ENCODE peak calls at places on chromosomes 16 and 17, in four cellular contexts. One of them, this sample, is unnamed.

GRCh38 chr17:79790805-79791353 is 6.0 kb downstream of the CBX8 start:
- DNase-seq in right lobe of liver: no peak
- DNase-seq in Panc1: no peak
- DNase-seq in neural progenitor cell: no peak
- DNase-seq in this sample: no peak

GRCh38 chr16:72198021-72198420 is 26.1 kb upstream of the PMFBP1 start:
- DNase-seq in right lobe of liver: no peak
- DNase-seq in Panc1: no peak
- DNase-seq in neural progenitor cell: no peak
- DNase-seq in this sample: no peak

GRCh38 chr17:50149425-50150353 is 788 bp downstream of the PPP1R9B start:
- DNase-seq in right lobe of liver: peak; percentile 71
- DNase-seq in Panc1: no peak
- DNase-seq in neural progenitor cell: peak; percentile 87
- DNase-seq in this sample: no peak

GRCh38 chr17:44203731-44204452 is 4.2 kb upstream of the ATXN7L3 start:
- DNase-seq in right lobe of liver: no peak
- DNase-seq in Panc1: no peak
- DNase-seq in neural progenitor cell: peak; percentile 69
- DNase-seq in this sample: no peak

GRCh38 chr16:49489686-49490320 is 116.2 kb downstream of the C16orf78 start:
- DNase-seq in right lobe of liver: no peak
- DNase-seq in Panc1: no peak
- DNase-seq in neural progenitor cell: no peak
- DNase-seq in this sample: no peak

GRCh38 chr17:6098050-6098449 is 27.9 kb downstream of the WSCD1 start:
- DNase-seq in right lobe of liver: no peak
- DNase-seq in Panc1: no peak
- DNase-seq in neural progenitor cell: no peak
- DNase-seq in this sample: no peak

GRCh38 chr17:78947235-78948153 is 22.3 kb upstream of the TIMP2 start:
- DNase-seq in right lobe of liver: no peak
- DNase-seq in Panc1: no peak
- DNase-seq in neural progenitor cell: no peak
- DNase-seq in this sample: no peak

GRCh38 chr17:21288581-21289017 is 4.1 kb downstream of the MAP2K3 start:
- DNase-seq in right lobe of liver: no peak
- DNase-seq in Panc1: no peak
- DNase-seq in neural progenitor cell: no peak
- DNase-seq in this sample: no peak

GRCh38 chr16:30985401-30986128 is 558 bp downstream of the HSD3B7 start:
- DNase-seq in right lobe of liver: peak; percentile 86
- DNase-seq in Panc1: no peak
- DNase-seq in neural progenitor cell: peak; percentile 62
- DNase-seq in this sample: no peak

GRCh38 chr17:50101346-50102163 is 6.4 kb downstream of the PDK2 start:
- DNase-seq in right lobe of liver: peak; percentile 88
- DNase-seq in Panc1: no peak
- DNase-seq in neural progenitor cell: peak; percentile 40
- DNase-seq in this sample: no peak

GRCh38 chr17:3626831-3627565 is 9.1 kb downstream of the SHPK start:
- DNase-seq in right lobe of liver: no peak
- DNase-seq in Panc1: no peak
- DNase-seq in neural progenitor cell: no peak
- DNase-seq in this sample: no peak

GRCh38 chr16:88069397-88070168 is 118.3 kb downstream of the BANP start:
- DNase-seq in right lobe of liver: no peak
- DNase-seq in Panc1: no peak
- DNase-seq in neural progenitor cell: no peak
- DNase-seq in this sample: no peak

GRCh38 chr17:17256316-17256715 is 19.3 kb upstream of the FLCN start:
- DNase-seq in right lobe of liver: no peak
- DNase-seq in Panc1: no peak
- DNase-seq in neural progenitor cell: no peak
- DNase-seq in this sample: no peak

GRCh38 chr16:4319454-4319853 is 3.6 kb downstream of the GLIS2 start:
- DNase-seq in right lobe of liver: no peak
- DNase-seq in Panc1: no peak
- DNase-seq in neural progenitor cell: no peak
- DNase-seq in this sample: no peak

GRCh38 chr17:6120351-6120750 is 50.2 kb downstream of the WSCD1 start:
- DNase-seq in right lobe of liver: no peak
- DNase-seq in Panc1: no peak
- DNase-seq in neural progenitor cell: no peak
- DNase-seq in this sample: no peak

GRCh38 chr17:68035131-68035522 is 408 bp upstream of the KPNA2 start:
- DNase-seq in right lobe of liver: peak; percentile 95
- DNase-seq in Panc1: no peak
- DNase-seq in neural progenitor cell: peak; percentile 98
- DNase-seq in this sample: no peak

GRCh38 chr17:47696717-47697642 is 3.0 kb downstream of the TBKBP1 start:
- DNase-seq in right lobe of liver: no peak
- DNase-seq in Panc1: no peak
- DNase-seq in neural progenitor cell: no peak
- DNase-seq in this sample: no peak

GRCh38 chr16:16041196-16041892 is 91.9 kb downstream of the ABCC1 start:
- DNase-seq in right lobe of liver: no peak
- DNase-seq in Panc1: no peak
- DNase-seq in neural progenitor cell: peak; percentile 69
- DNase-seq in this sample: no peak

GRCh38 chr17:74430385-74430705 is 1.5 kb upstream of the GPRC5C start:
- DNase-seq in right lobe of liver: no peak
- DNase-seq in Panc1: no peak
- DNase-seq in neural progenitor cell: no peak
- DNase-seq in this sample: no peak

GRCh38 chr16:87542531-87543102 is 49.8 kb upstream of the ZCCHC14 start:
- DNase-seq in right lobe of liver: no peak
- DNase-seq in Panc1: no peak
- DNase-seq in neural progenitor cell: no peak
- DNase-seq in this sample: no peak

GRCh38 chr16:9351841-9352434 is 260.5 kb downstream of the HAPSTR1 start:
- DNase-seq in right lobe of liver: no peak
- DNase-seq in Panc1: no peak
- DNase-seq in neural progenitor cell: peak; percentile 5
- DNase-seq in this sample: no peak

GRCh38 chr17:38702900-38703741 is 2.0 kb upstream of the MLLT6 start:
- DNase-seq in right lobe of liver: peak; percentile 58
- DNase-seq in Panc1: no peak
- DNase-seq in neural progenitor cell: no peak
- DNase-seq in this sample: no peak

GRCh38 chr16:12166271-12166670 is 189.7 kb downstream of the SNX29 start:
- DNase-seq in right lobe of liver: no peak
- DNase-seq in Panc1: no peak
- DNase-seq in neural progenitor cell: peak; percentile 33
- DNase-seq in this sample: no peak

GRCh38 chr17:17494499-17495447 is 1.4 kb downstream of the RASD1 start:
- DNase-seq in right lobe of liver: peak; percentile 56
- DNase-seq in Panc1: no peak
- DNase-seq in neural progenitor cell: peak; percentile 77
- DNase-seq in this sample: no peak

GRCh38 chr17:30950669-30951399 is 20.0 kb upstream of the RNF135 start:
- DNase-seq in right lobe of liver: peak; percentile 90
- DNase-seq in Panc1: no peak
- DNase-seq in neural progenitor cell: no peak
- DNase-seq in this sample: no peak

GRCh38 chr16:14627088-14627487 is 3.0 kb downstream of the PARN start:
- DNase-seq in right lobe of liver: no peak
- DNase-seq in Panc1: no peak
- DNase-seq in neural progenitor cell: no peak
- DNase-seq in this sample: no peak
- H3K4me1 ChIP-seq in right lobe of liver: no peaks in the 10 kb centered on the region
- H3K4me1 ChIP-seq in Panc1: peaks cover 20% of the 10 kb centered on the region
- H3K4me1 ChIP-seq in neural progenitor cell: peaks cover 9% of the 10 kb centered on the region
- H3K4me1 ChIP-seq in this sample: no peaks in the 10 kb centered on the region

DNA sequence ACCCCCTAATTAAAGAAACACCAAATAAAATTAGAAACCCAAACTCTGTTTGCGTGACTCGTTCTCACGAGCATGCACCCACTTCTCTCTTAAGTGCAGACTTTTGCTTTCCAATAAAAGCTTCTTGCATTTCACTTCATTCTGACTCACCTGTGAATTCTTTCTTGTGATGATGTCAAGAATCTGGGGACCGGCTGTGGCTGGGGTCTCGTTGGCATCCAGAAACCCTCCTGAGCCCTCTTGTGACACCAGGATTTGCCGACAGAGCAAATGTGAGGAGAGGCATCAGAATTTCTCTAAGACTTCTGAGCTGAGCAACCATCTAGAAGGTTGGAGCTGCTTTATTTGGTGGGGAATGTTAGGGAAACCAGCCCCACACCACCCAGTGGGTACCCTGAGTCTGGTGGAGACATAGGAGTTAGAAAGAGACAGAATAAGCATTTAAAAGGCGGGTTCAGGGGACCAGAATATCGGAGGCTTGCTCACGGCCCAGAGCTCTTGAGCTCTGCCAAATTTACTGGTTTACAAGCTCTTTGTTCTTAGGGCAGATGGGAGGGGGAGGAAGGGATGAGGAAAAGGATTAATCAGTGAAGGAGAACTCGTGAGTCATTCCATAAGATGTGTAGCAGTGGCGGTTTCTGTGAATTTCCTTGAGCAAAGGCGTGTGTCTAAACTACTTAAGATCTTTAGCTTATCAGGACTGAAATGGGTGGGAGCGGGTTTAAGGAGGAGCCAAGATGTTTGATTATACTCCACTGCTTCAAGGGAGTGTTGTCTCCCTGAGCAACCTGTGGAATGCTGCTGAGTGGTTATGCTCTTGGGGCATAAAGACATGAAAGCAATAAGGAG is 24.2 kb upstream of the TMC5 start:
- DNase-seq in right lobe of liver: no peak
- DNase-seq in Panc1: no peak
- DNase-seq in neural progenitor cell: peak; percentile 55
- DNase-seq in this sample: peak; percentile 79
- H3K27ac ChIP-seq in right lobe of liver: no peak overlapping the region
- H3K27ac ChIP-seq in Panc1: no peak overlapping the region
- H3K27ac ChIP-seq in neural progenitor cell: peak overlapping the region; percentile 35
- H3K27ac ChIP-seq in this sample: peak overlapping the region; percentile 79

GRCh38 chr17:2068101-2068518 is 13.2 kb downstream of the HIC1 start:
- DNase-seq in right lobe of liver: no peak
- DNase-seq in Panc1: no peak
- DNase-seq in neural progenitor cell: no peak
- DNase-seq in this sample: no peak
- TF ChIP-seq CTCF in right lobe of liver: no peak
- TF ChIP-seq CTCF in Panc1: no peak
- TF ChIP-seq CTCF in neural progenitor cell: no peak
- TF ChIP-seq CTCF in this sample: no peak

GRCh38 chr17:8794636-8795035 is 4.5 kb downstream of the MFSD6L start:
- DNase-seq in right lobe of liver: no peak
- DNase-seq in Panc1: no peak
- DNase-seq in neural progenitor cell: no peak
- DNase-seq in this sample: no peak
- H3K4me1 ChIP-seq in right lobe of liver: no peaks in the 10 kb centered on the region
- H3K4me1 ChIP-seq in Panc1: no peaks in the 10 kb centered on the region
- H3K4me1 ChIP-seq in neural progenitor cell: peaks cover 6% of the 10 kb centered on the region
- H3K4me1 ChIP-seq in this sample: no peaks in the 10 kb centered on the region

This sample was measured in foreskin keratinocyte.